ENCODE peak calls at places on chromosomes 11 and 22, in eight cellular contexts. C, K, D, S, H, I, E and M are unnamed samples.

GRCh38 chr22:36808611-36809344 is 8.1 kb downstream of the PVALB start:
- DNase-seq in C (no peak), K (no peak), D (no peak), S (no peak), H (no peak), I (no peak), E (no peak), M (no peak)

GRCh38 chr11:119594639-119595249 is 134.3 kb downstream of the NECTIN1 start:
- DNase-seq in C (no peak), K (no peak), D (no peak), S (peak), H (no peak), I (no peak), E (peak), M (peak)

GRCh38 chr22:44702479-44703219 is 645 bp downstream of the PRR5 start:
- DNase-seq in C (peak), K (no peak), D (peak), S (no peak), H (peak), I (peak), E (no peak), M (peak)

GRCh38 chr22:49492308-49492707 is 335.4 kb downstream of the BRD1 start:
- DNase-seq in C (no peak), K (no peak), D (no peak), S (no peak), H (no peak), I (no peak), E (no peak), M (no peak)

GRCh38 chr11:118295834-118296454 is 8.6 kb upstream of the CD3E start:
- DNase-seq in C (peak), K (peak), D (peak), S (no peak), H (peak), I (no peak), E (peak), M (peak)

GRCh38 chr11:116096596-116096995 is 592.4 kb upstream of the CADM1 start:
- DNase-seq in C (no peak), K (no peak), D (no peak), S (no peak), H (no peak), I (no peak), E (no peak), M (no peak)

GRCh38 chr11:77063407-77063806 is 3.4 kb upstream of the CAPN5 start:
- DNase-seq in C (no peak), K (no peak), D (no peak), S (no peak), H (no peak), I (peak), E (no peak), M (no peak)

GRCh38 chr11:10858505-10859360 is 880 bp upstream of the ZBED5 start:
- DNase-seq in C (peak), K (no peak), D (peak), S (no peak), H (peak), I (peak), E (peak), M (no peak)

GRCh38 chr22:37243402-37244113 is 511 bp downstream of the RAC2 start:
- DNase-seq in C (no peak), K (no peak), D (no peak), S (no peak), H (no peak), I (no peak), E (no peak), M (no peak)

GRCh38 chr11:1194977-1195689 is 27.7 kb upstream of the MUC5B start:
- DNase-seq in C (no peak), K (no peak), D (no peak), S (no peak), H (no peak), I (no peak), E (no peak), M (no peak)

GRCh38 chr22:20847318-20847822 is 11.2 kb downstream of the PI4KA start:
- DNase-seq in C (no peak), K (no peak), D (no peak), S (no peak), H (no peak), I (no peak), E (no peak), M (no peak)

GRCh38 chr11:125163431-125164011 is 1.0 kb upstream of the PKNOX2 start:
- DNase-seq in C (no peak), K (no peak), D (peak), S (no peak), H (no peak), I (no peak), E (no peak), M (no peak)

GRCh38 chr11:3959918-3960295 is 104.4 kb downstream of the STIM1 start:
- DNase-seq in C (no peak), K (no peak), D (no peak), S (no peak), H (no peak), I (no peak), E (peak), M (no peak)

GRCh38 chr11:73591050-73591449 is 6.9 kb downstream of the FAM168A start:
- DNase-seq in C (no peak), K (no peak), D (no peak), S (no peak), H (no peak), I (no peak), E (no peak), M (no peak)

GRCh38 chr11:73591743-73592142 is 6.2 kb downstream of the FAM168A start:
- DNase-seq in C (no peak), K (no peak), D (no peak), S (no peak), H (no peak), I (no peak), E (no peak), M (no peak)

GRCh38 chr11:73597340-73597955 is 464 bp downstream of the FAM168A start:
- DNase-seq in C (no peak), K (no peak), D (no peak), S (no peak), H (no peak), I (peak), E (no peak), M (no peak)

GRCh38 chr11:73596547-73596946 is 1.4 kb downstream of the FAM168A start:
- DNase-seq in C (no peak), K (no peak), D (no peak), S (no peak), H (no peak), I (no peak), E (no peak), M (no peak)

DNA sequence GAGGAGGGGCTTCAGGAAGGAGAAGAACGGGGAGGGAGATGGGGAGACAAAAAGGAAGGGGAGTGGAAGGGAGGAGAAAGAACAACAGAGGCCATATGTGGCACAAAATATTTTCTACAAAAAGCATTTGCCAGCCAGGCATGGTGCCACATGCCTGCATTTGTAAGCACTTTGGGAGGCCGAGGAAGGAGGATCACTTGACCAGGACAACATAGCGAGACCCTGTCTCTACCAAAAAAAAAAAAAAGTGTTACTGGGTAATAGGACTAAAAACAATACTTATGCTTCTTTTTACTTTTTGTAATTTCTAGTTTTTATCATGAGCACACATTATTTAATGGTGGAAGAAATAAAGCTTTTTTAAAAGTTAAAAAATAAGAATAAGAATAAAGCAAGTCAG is 5.3 kb downstream of the FAM168A start:
- DNase-seq in C (no peak), K (no peak), D (no peak), S (no peak), H (no peak), I (no peak), E (no peak), M (no peak)
- H3K4me3 ChIP-seq in C (no peak), K (no peak), D (no peak), S (no peak), H (no peak), I (no peak), E (no peak), M (no peak)

GRCh38 chr11:104329043-104329442 is 165.1 kb upstream of the PDGFD start:
- DNase-seq in C (no peak), K (no peak), D (no peak), S (no peak), H (no peak), I (no peak), E (no peak), M (no peak)

GRCh38 chr11:104328514-104328912 is 164.6 kb upstream of the PDGFD start:
- DNase-seq in C (no peak), K (no peak), D (no peak), S (no peak), H (no peak), I (no peak), E (no peak), M (no peak)

GRCh38 chr11:104333977-104334376 is 170.0 kb upstream of the PDGFD start:
- DNase-seq in C (no peak), K (peak), D (no peak), S (no peak), H (peak), I (no peak), E (no peak), M (peak)

GRCh38 chr11:104327864-104328513 is 164.0 kb upstream of the PDGFD start:
- DNase-seq in C (no peak), K (no peak), D (no peak), S (no peak), H (no peak), I (no peak), E (no peak), M (no peak)

GRCh38 chr11:104332110-104332509 is 168.2 kb upstream of the PDGFD start:
- DNase-seq in C (peak), K (peak), D (peak), S (no peak), H (peak), I (no peak), E (no peak), M (no peak)
- TF ChIP-seq CTCF in C (no peak), K (peak), D (peak), S (peak), H (peak), I (no peak), E (no peak), M (peak)

GRCh38 chr22:41521166-41521565 is 23.1 kb downstream of the POLR3H start:
- DNase-seq in C (no peak), K (no peak), D (no peak), S (no peak), H (no peak), I (no peak), E (no peak), M (no peak)

GRCh38 chr22:41516462-41516861 is 27.8 kb downstream of the POLR3H start:
- DNase-seq in C (no peak), K (no peak), D (no peak), S (no peak), H (no peak), I (no peak), E (no peak), M (no peak)

GRCh38 chr22:41513391-41513790 is 30.9 kb downstream of the POLR3H start:
- DNase-seq in C (no peak), K (no peak), D (no peak), S (no peak), H (no peak), I (no peak), E (no peak), M (no peak)

GRCh38 chr22:41518048-41518347 is 26.3 kb downstream of the POLR3H start:
- DNase-seq in C (no peak), K (no peak), D (no peak), S (no peak), H (no peak), I (no peak), E (no peak), M (no peak)

DNA sequence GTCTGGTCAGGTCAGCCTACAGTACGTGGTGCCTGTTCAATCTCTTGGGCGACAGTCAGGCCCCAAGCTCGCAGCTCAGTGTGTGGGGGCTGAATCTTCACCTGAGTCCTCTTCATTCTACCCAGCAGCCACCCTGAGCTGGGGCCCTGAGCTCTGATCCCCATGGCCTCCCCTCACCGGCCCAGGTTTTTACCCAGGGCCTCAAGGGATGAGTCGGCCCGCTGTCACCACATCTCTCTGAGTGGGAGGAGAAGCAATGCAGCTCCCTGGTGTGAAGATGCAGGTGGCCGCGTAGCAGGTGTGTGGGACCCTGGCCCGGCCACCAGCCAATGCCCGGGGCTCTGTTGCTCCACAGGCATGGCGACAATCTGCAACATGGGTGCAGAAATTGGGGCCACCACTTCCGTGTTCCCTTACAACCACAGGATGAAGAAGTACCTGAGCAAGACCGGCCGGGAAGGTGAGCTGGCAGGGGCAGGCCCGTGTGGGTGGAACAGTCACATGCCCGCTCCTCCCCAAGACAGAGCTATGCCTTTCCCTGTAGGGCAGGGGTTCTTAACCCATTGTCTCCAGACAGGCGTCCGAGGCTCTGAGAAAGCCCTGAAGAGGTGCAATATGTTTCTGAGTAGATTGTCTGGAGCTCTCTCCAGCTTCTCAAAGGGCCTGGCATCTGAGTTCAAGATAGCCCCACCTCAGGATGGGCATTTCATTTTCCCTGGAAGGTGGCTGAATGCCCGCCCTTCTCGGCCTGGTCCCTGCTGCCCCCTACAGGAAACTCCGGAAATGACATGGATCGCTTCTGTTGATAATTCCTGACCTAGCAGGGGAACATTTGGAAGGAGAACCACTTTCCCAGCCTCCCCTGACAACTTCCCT is 26.9 kb downstream of the POLR3H start:
- DNase-seq in C (peak), K (no peak), D (peak), S (no peak), H (peak), I (peak), E (peak), M (peak)
- H3K4me3 ChIP-seq in C (no peak), K (no peak), D (no peak), S (no peak), H (no peak), I (no peak), E (no peak), M (no peak)

GRCh38 chr11:62841361-62842170 is 2.2 kb upstream of the WDR74 start:
- DNase-seq in C (peak), K (peak), D (peak), S (peak), H (peak), I (peak), E (peak), M (peak)
- TF ChIP-seq CTCF in C (peak), K (no peak), D (no peak), S (no peak), H (no peak), I (no peak), E (no peak), M (no peak)

DNA sequence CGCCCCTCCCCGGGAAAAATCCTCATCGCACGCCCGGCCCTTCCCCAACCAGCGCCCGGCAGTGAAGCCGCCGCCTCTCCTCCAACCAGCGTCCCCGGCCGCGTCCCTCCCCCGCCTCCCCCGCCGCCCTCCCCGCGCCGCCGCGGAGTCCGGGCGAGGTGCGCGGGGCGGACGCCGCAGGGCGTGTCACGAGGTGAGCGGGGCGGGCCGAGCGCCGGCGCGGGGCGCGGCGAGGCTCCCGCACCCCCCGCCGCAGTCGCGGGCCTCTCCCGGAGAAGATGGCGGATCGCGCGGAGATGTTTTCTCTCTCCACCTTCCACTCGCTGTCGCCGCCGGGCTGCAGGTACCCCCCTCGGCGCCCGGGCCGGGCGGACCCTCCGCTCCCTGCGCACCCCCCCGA is at the start of gene MAPK8IP2:
- DNase-seq in C (no peak), K (no peak), D (peak), S (no peak), H (peak), I (no peak), E (no peak), M (no peak)
- H3K4me3 ChIP-seq in C (no peak), K (peak), D (peak), S (peak), H (peak), I (peak), E (peak), M (peak)

GRCh38 chr11:83282084-83282716 is 4.0 kb downstream of the CCDC90B start:
- DNase-seq in C (no peak), K (no peak), D (no peak), S (no peak), H (peak), I (no peak), E (no peak), M (no peak)

GRCh38 chr11:83284501-83285051 is 1.6 kb downstream of the CCDC90B start:
- DNase-seq in C (no peak), K (no peak), D (no peak), S (no peak), H (no peak), I (no peak), E (no peak), M (no peak)

GRCh38 chr11:83287631-83288030 is 1.5 kb upstream of the CCDC90B start:
- DNase-seq in C (no peak), K (no peak), D (no peak), S (no peak), H (no peak), I (no peak), E (no peak), M (no peak)

GRCh38 chr11:83285131-83285770 is 916 bp downstream of the CCDC90B start:
- DNase-seq in C (no peak), K (no peak), D (no peak), S (no peak), H (no peak), I (no peak), E (no peak), M (no peak)

DNA sequence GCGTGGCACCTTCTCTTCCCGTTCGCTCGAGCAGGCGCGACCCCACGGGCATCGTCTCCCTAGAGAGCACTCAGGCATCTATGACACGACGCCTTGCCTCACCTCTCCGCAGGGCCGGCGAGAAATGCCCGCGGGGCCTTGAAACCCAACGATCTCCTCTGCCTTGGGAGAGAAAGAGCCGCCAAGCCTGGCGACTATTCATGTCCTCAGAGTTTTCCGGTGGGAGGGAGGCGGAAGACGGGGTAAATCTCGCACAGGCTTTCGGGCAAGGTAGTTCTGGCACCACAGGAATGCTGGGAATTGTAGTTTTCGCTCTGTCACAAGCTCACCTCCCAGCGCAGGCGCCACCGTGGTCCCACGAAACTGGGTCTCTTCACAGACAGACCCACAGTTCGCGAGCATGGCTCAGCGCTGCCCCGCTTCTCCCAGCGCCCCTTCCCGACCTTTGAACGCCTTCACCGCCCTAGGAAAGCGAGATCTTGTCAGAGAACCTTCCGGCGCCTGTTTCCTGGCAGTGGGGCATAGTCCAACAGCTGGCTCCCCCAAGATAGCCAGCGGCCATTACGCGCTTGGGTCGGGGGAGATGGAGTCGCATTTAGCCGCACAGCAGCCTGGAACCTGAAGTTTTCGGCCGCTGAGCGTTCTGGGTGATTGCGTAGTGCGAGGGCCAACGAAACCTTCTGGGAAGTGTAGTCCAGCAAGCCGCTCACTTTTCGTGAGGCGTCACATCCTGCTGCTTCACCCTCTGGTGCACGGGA is at the start of gene CCDC90B:
- DNase-seq in C (peak), K (peak), D (peak), S (peak), H (peak), I (peak), E (peak), M (peak)
- TF ChIP-seq CTCF in C (peak), K (no peak), D (peak), S (no peak), H (peak), I (no peak), E (no peak), M (no peak)

GRCh38 chr11:44673691-44674090 is 53.1 kb upstream of the TSPAN18 start:
- DNase-seq in C (no peak), K (no peak), D (no peak), S (no peak), H (peak), I (no peak), E (no peak), M (no peak)

GRCh38 chr11:44675906-44676305 is 50.9 kb upstream of the TSPAN18 start:
- DNase-seq in C (no peak), K (no peak), D (no peak), S (no peak), H (no peak), I (no peak), E (no peak), M (no peak)

GRCh38 chr11:44674809-44675208 is 52.0 kb upstream of the TSPAN18 start:
- DNase-seq in C (no peak), K (no peak), D (no peak), S (no peak), H (no peak), I (no peak), E (no peak), M (no peak)

GRCh38 chr11:44670814-44671213 is 55.9 kb upstream of the TSPAN18 start:
- DNase-seq in C (no peak), K (no peak), D (no peak), S (no peak), H (no peak), I (no peak), E (no peak), M (no peak)

DNA sequence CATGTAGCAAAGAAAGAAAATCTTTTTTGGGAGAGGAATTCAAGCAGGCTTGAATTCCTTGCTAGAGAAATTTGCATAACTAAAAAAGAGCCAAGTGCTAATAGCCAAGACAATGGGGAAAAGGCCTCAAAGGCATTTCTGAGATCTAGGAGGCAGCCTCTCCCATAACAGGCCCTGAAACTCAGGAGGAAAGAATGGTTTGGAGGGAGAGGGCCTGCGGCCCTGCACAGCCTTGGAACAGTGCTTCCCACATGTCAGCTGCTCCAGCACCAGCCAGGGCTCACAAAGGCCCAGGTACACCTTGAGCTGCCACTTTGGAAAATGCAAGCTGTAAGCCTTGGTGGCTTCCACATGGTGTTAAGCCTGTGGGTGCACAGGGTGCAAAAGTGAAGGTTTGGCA is 55.5 kb upstream of the TSPAN18 start:
- DNase-seq in C (no peak), K (no peak), D (no peak), S (no peak), H (no peak), I (no peak), E (no peak), M (no peak)
- H3K4me3 ChIP-seq in C (no peak), K (no peak), D (no peak), S (no peak), H (no peak), I (no peak), E (no peak), M (no peak)

GRCh38 chr22:43338766-43339345 is 4.3 kb downstream of the SCUBE1 start:
- DNase-seq in C (no peak), K (no peak), D (peak), S (no peak), H (no peak), I (no peak), E (no peak), M (no peak)
- TF ChIP-seq CTCF in C (no peak), K (no peak), D (no peak), S (no peak), H (peak), I (no peak), E (no peak), M (no peak)